ENCODE peak calls at places on chromosomes 16 and 17, in nine cellular contexts. X, V, J, O, M, P, Q, B and R are unnamed samples.

GRCh38 chr17:75720656-75721462 is at the start of gene ITGB4:
- DNase-seq in O (no peak), V (peak), P (peak), X (peak), J (no peak), Q (no peak), B (peak), M (no peak), R (peak)

GRCh38 chr16:49269231-49269630 is 12.4 kb downstream of the CBLN1 start:
- DNase-seq in O (no peak), J (no peak), P (no peak), Q (no peak), V (no peak), X (no peak), M (peak), B (no peak), R (no peak)

GRCh38 chr17:67227488-67227887 is 17.5 kb downstream of the HELZ start:
- DNase-seq in X (no peak), P (no peak), J (no peak), B (no peak), Q (no peak), O (no peak), V (peak), M (no peak), R (no peak)

GRCh38 chr16:79519448-79519847 is 81.1 kb downstream of the MAF start:
- DNase-seq in P (no peak), V (no peak), Q (peak), J (no peak), B (no peak), X (no peak), M (no peak), O (no peak), R (no peak)

GRCh38 chr16:18941471-18941870 is 15.3 kb upstream of the SMG1 start:
- DNase-seq in B (no peak), M (no peak), J (no peak), O (no peak), V (no peak), Q (no peak), X (no peak), P (no peak), R (no peak)

GRCh38 chr17:16459850-16460550 is 32.0 kb downstream of the LRRC75A start:
- DNase-seq in X (no peak), Q (no peak), M (no peak), B (no peak), J (no peak), V (no peak), O (no peak), P (no peak), R (no peak)

GRCh38 chr17:1072551-1072961 is 75.6 kb downstream of the TIMM22 start:
- DNase-seq in J (no peak), Q (peak), M (no peak), V (no peak), X (no peak), B (no peak), O (no peak), P (no peak), R (no peak)

GRCh38 chr17:48382989-48383388 is 47.0 kb downstream of the SKAP1 start:
- DNase-seq in O (no peak), M (peak), B (no peak), J (no peak), V (no peak), Q (no peak), P (no peak), X (no peak), R (no peak)

GRCh38 chr17:68355093-68355492 is 63.8 kb downstream of the ARSG start:
- DNase-seq in V (peak), Q (no peak), P (no peak), X (no peak), J (no peak), B (no peak), O (no peak), M (no peak), R (no peak)

GRCh38 chr17:18217412-18218015 is 7.9 kb upstream of the LLGL1 start:
- DNase-seq in P (peak), B (peak), M (peak), Q (peak), V (peak), X (peak), O (no peak), J (peak), R (peak)

GRCh38 chr17:47712330-47713023 is 18.5 kb downstream of the TBKBP1 start:
- DNase-seq in O (no peak), J (no peak), V (no peak), M (no peak), Q (no peak), B (no peak), X (no peak), P (no peak), R (no peak)

GRCh38 chr17:12739500-12739899 is 49.8 kb upstream of the ARHGAP44 start:
- DNase-seq in M (no peak), X (no peak), V (no peak), P (no peak), B (no peak), O (no peak), J (no peak), Q (no peak), R (no peak)

GRCh38 chr16:66927012-66927436 is 1.7 kb upstream of the RRAD start:
- DNase-seq in V (peak), X (no peak), O (peak), B (peak), J (no peak), P (no peak), M (peak), Q (no peak), R (peak)

GRCh38 chr17:6661464-6661848 is 9.9 kb downstream of the C17orf100 start:
- DNase-seq in B (no peak), J (no peak), P (no peak), X (no peak), O (no peak), V (no peak), M (no peak), Q (no peak), R (no peak)

GRCh38 chr17:16428098-16428882 is 12.9 kb downstream of the TRPV2 start:
- DNase-seq in X (no peak), P (peak), V (peak), Q (no peak), O (no peak), M (peak), B (peak), J (no peak), R (peak)

GRCh38 chr17:50261051-50261915 is 13.0 kb upstream of the TMEM92 start:
- DNase-seq in X (no peak), V (no peak), B (no peak), P (no peak), Q (peak), O (no peak), M (no peak), J (no peak), R (no peak)

GRCh38 chr17:29883497-29883896 is 46.5 kb downstream of the SSH2 start:
- DNase-seq in Q (no peak), B (no peak), M (no peak), O (no peak), P (no peak), X (no peak), V (no peak), J (no peak), R (no peak)

GRCh38 chr16:54488729-54489128 is 202.1 kb upstream of the IRX3 start:
- DNase-seq in V (no peak), B (no peak), O (no peak), J (no peak), M (peak), X (no peak), P (no peak), Q (no peak), R (no peak)

GRCh38 chr16:85990861-85991301 is 91.9 kb downstream of the IRF8 start:
- DNase-seq in O (no peak), P (no peak), M (no peak), B (no peak), Q (peak), X (no peak), V (no peak), J (no peak), R (peak)